ENCODE peak calls at places on chromosome 12, in four cellular contexts. K is H9, A is H1, O is IMR-90. I is an unnamed sample.

GRCh38 chr12:23911574-23911973 is 37.9 kb downstream of the SOX5 start:
- DNase-seq in O (no peak), A (no peak), K (no peak), I (no peak)

GRCh38 chr12:78239566-78239965 is 408.9 kb downstream of the NAV3 start:
- DNase-seq in K (no peak), A (no peak), O (no peak), I (no peak)

GRCh38 chr12:94172031-94172430 is 23.7 kb downstream of the PLXNC1 start:
- DNase-seq in A (no peak), O (peak; percentile 46), K (no peak), I (peak; percentile 59)

GRCh38 chr12:38124247-38125012 is 192.1 kb upstream of the ALG10B start:
- DNase-seq in O (no peak), A (no peak), K (no peak), I (no peak)

GRCh38 chr12:132356686-132357622 is 27.6 kb upstream of the GALNT9 start:
- DNase-seq in O (peak; percentile 16), K (peak; percentile 80), A (no peak), I (peak; percentile 63)

GRCh38 chr12:114673169-114673833 is 10.7 kb downstream of the TBX3 start:
- DNase-seq in A (peak; percentile 73), O (peak; percentile 93), K (peak; percentile 75), I (peak; percentile 89)

GRCh38 chr12:67410667-67411067 is 141.5 kb downstream of the CAND1 start:
- DNase-seq in K (no peak), O (no peak), A (no peak), I (peak; percentile 15)

GRCh38 chr12:51482808-51483532 is 58.3 kb downstream of the SLC4A8 start:
- DNase-seq in K (no peak), O (no peak), A (no peak), I (no peak)

GRCh38 chr12:65703176-65703575 is 121.1 kb upstream of the HMGA2 start:
- DNase-seq in A (no peak), K (no peak), O (no peak), I (no peak)

GRCh38 chr12:22283006-22283506 is 51.5 kb downstream of the ST8SIA1 start:
- DNase-seq in A (no peak), O (peak; percentile 85), K (no peak), I (no peak)

GRCh38 chr12:117067638-117068037 is 31.6 kb downstream of the TESC start:
- DNase-seq in O (no peak), A (no peak), K (no peak), I (no peak)

GRCh38 chr12:12561305-12562015 is 1.2 kb downstream of the DUSP16 start:
- DNase-seq in K (peak; percentile 65), A (peak; percentile 68), O (peak; percentile 46), I (peak; percentile 71)

GRCh38 chr12:96177013-96177412 is 17.2 kb upstream of the ELK3 start:
- DNase-seq in K (no peak), O (peak; percentile 82), A (no peak), I (no peak)

GRCh38 chr12:69648476-69648875 is 37.8 kb upstream of the LRRC10 start:
- DNase-seq in A (no peak), O (peak; percentile 96), K (no peak), I (no peak)

GRCh38 chr12:8157484-8158198 is 826 bp downstream of the ZNF705A start:
- DNase-seq in O (peak; percentile 13), K (no peak), A (no peak), I (peak; percentile 6)

GRCh38 chr12:106133136-106134087 is 5.3 kb downstream of the NUAK1 start:
- DNase-seq in O (peak; percentile 54), K (peak; percentile 83), A (no peak), I (peak; percentile 96)

GRCh38 chr12:1629338-1630080 is 478 bp downstream of the WNT5B start:
- DNase-seq in K (peak; percentile 85), A (peak; percentile 72), O (no peak), I (peak; percentile 84)

GRCh38 chr12:106739318-106739717 is 35.2 kb upstream of the RIC8B start:
- DNase-seq in K (no peak), A (no peak), O (no peak), I (no peak)

GRCh38 chr12:131832393-131833231 is 4.4 kb downstream of the MMP17 start:
- DNase-seq in A (no peak), O (peak; percentile 30), K (no peak), I (no peak)

GRCh38 chr12:12349711-12350665 is at the start of gene MANSC1:
- DNase-seq in K (peak; percentile 84), O (peak; percentile 28), A (peak; percentile 82), I (peak; percentile 82)

GRCh38 chr12:108575199-108575912 is 13.0 kb downstream of the ISCU start:
- DNase-seq in O (no peak), K (no peak), A (no peak), I (no peak)

GRCh38 chr12:116642683-116643082 is 83.5 kb downstream of the MAP1LC3B2 start:
- DNase-seq in A (no peak), K (no peak), O (no peak), I (no peak)

DNA sequence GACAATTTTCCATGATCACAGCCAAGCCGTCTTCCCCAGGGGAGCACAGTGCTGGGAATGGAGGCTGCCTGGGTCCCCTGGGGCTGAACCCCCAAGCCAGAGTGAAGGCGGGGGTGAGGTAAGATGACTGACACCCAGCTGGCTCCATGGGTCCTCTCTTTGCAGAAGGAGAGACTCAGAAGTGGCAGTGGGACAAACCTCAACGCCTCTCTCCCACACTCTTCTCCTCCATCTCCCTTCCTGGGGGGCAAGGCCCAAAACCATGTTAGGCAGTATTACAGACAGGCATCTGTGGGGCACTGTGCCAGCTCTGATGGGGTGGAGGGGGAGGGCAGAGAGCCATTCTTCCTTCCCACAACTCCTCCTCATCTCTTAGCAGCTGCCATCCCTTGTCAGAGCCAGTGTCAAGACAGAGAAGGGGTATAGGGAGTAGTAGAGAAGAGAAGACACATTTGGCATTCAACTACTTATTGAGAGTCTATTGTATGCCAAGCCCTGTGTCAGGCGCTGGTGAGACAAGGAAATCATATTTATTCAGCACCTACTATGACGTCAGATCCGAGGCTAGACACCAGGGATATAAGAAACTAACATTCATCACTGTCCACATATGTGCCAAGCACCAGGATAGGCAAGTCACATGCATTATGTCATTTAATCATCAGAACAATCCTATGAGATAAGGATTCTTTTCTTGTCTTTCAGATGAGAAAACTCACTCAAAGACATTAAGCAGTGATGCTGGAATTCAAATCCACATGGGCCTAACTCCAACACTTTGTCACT is 3.5 kb downstream of the ITGA7 start:
- DNase-seq in K (no peak), A (no peak), O (peak; percentile 35), I (no peak)
- H3K56ac ChIP-seq in K (no peak overlapping the region), A (no peak overlapping the region), O (no peak overlapping the region), I (no peak overlapping the region)

GRCh38 chr12:110575326-110575725 is 7.8 kb downstream of the PPTC7 start:
- DNase-seq in K (no peak), O (no peak), A (no peak), I (no peak)
- H3K56ac ChIP-seq in K (no peak overlapping the region), O (no peak overlapping the region), A (no peak overlapping the region), I (no peak overlapping the region)

DNA sequence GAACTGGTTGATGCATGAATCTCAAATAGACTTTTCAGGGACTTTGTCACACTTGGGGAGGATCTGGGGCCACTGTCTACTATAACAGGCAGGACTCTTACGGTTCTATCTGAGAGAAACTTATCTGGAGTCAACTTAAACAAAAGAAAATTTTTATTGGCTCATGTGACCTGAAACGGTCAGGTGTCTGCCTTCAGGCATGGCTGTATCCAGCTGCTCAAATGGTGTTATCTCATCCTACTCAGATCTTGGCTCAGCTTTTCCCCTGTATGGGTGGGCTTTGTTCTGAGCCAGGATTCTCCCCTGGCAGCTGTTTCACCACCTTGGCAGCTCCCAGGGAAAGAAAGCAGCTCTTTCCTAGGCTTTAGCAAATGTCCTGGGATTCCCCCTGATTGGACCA is 183.2 kb upstream of the MYL2 start:
- DNase-seq in A (no peak), O (no peak), K (no peak), I (no peak)
- H3K56ac ChIP-seq in A (no peak overlapping the region), O (no peak overlapping the region), K (no peak overlapping the region), I (no peak overlapping the region)

DNA sequence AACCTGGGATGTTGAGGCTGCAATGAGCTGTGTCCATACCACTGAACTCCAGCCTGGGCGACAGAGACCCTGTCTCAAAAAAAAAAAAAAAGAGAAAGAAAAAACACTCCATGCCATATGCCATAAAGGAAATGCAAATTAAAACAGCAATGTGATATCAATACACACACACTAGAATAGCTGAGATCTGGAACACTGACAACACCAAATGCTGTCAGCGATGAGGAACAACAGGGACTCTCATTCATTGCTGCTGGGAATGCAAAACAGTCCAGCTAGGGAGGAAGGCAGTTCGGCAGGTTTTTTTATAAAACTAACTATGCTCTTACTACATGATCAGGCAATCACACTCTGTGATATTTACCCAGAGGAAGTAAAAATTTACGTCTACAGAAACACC is 3.4 kb upstream of the ABCB9 start:
- DNase-seq in K (no peak), A (no peak), O (no peak), I (no peak)
- H3K56ac ChIP-seq in K (no peak overlapping the region), A (no peak overlapping the region), O (no peak overlapping the region), I (no peak overlapping the region)

DNA sequence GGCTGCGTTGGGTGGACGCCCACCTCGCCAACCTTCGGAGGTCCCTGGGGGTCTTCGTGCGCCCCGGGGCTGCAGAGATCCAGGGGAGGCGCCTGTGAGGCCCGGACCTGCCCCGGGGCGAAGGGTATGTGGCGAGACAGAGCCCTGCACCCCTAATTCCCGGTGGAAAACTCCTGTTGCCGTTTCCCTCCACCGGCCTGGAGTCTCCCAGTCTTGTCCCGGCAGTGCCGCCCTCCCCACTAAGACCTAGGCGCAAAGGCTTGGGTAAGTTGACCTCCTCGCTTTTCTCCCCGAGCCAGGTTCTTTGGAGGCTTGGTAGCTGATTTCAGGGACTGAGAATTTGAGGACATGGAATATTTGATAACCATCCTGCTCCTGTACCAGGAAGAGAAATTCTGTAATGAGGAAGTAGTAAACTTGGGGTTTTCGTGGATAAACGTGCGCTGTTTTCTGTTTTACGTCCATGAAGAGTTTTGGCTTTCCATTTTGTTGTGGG is 530 bp downstream of the APAF1 start:
- DNase-seq in K (no peak), O (no peak), A (no peak), I (peak; percentile 53)
- H3K56ac ChIP-seq in K (no peak overlapping the region), O (peak overlapping the region; percentile 58), A (no peak overlapping the region), I (peak overlapping the region; percentile 92)